ENCODE peak calls at places on chromosome 2, in ten cellular contexts. J is lower leg skin, I is GM12865, X is uterus, W is AG04450, T is lower lobe of right lung, E is HL-60, P is HCT116, A is HFF-Myc, Y is upper lobe of right lung. K is an unnamed sample.

GRCh38 chr2:240593026-240593702 is 6.6 kb downstream of the CAPN10 start:
- DNase-seq in E (no peak), P (no peak), X (no peak), T (peak), J (peak), W (no peak), Y (no peak), A (no peak), I (no peak), K (no peak)

GRCh38 chr2:102509749-102510148 is 36.7 kb downstream of the SLC9A4 start:
- DNase-seq in I (peak), T (no peak), X (no peak), P (no peak), W (no peak), A (no peak), J (no peak), E (no peak), Y (no peak), K (peak)

GRCh38 chr2:220795705-220796104 is 776.4 kb downstream of the EPHA4 start:
- DNase-seq in Y (no peak), X (no peak), T (no peak), I (no peak), W (no peak), A (no peak), J (no peak), E (no peak), P (no peak), K (no peak)

GRCh38 chr2:98839292-98839691 is 96.7 kb downstream of the CRACDL start:
- DNase-seq in P (no peak), W (no peak), I (no peak), A (no peak), T (no peak), J (no peak), E (no peak), Y (no peak), X (no peak), K (peak)

GRCh38 chr2:240512666-240513535 is 44.9 kb downstream of the ANKMY1 start:
- DNase-seq in E (no peak), W (no peak), P (no peak), I (no peak), J (peak), T (no peak), X (no peak), A (no peak), Y (peak), K (no peak)

GRCh38 chr2:72780483-72780882 is 45.4 kb downstream of the EXOC6B start:
- DNase-seq in X (no peak), P (no peak), E (no peak), W (no peak), J (no peak), I (no peak), A (peak), T (no peak), Y (no peak), K (peak)

GRCh38 chr2:71327916-71328315 is 3.7 kb upstream of the ZNF638 start:
- DNase-seq in I (no peak), T (no peak), A (no peak), W (no peak), J (no peak), E (no peak), X (no peak), P (no peak), Y (no peak), K (no peak)

GRCh38 chr2:150133623-150134022 is 353.8 kb downstream of the RND3 start:
- DNase-seq in T (no peak), P (peak), X (no peak), E (peak), A (peak), J (no peak), W (no peak), Y (no peak), I (peak), K (peak)

GRCh38 chr2:157269922-157270321 is 12.4 kb downstream of the GALNT5 start:
- DNase-seq in P (no peak), T (no peak), E (peak), J (no peak), X (no peak), W (no peak), A (no peak), I (no peak), Y (no peak), K (no peak)

GRCh38 chr2:85770369-85770768 is 16.6 kb downstream of the ATOH8 start:
- DNase-seq in P (no peak), W (no peak), E (no peak), A (no peak), I (no peak), X (no peak), Y (no peak), T (no peak), J (no peak), K (no peak)

GRCh38 chr2:240992572-240993291 is 5.7 kb upstream of the SNED1 start:
- DNase-seq in Y (no peak), W (no peak), J (peak), E (no peak), T (peak), A (no peak), I (no peak), P (no peak), X (peak), K (peak)

GRCh38 chr2:171521361-171522056 is 765 bp upstream of the CYBRD1 start:
- DNase-seq in E (no peak), T (no peak), X (no peak), W (no peak), A (no peak), J (no peak), Y (no peak), P (no peak), I (no peak), K (no peak)

GRCh38 chr2:138421315-138421970 is 80.1 kb upstream of the SPOPL start:
- DNase-seq in J (no peak), A (no peak), T (no peak), P (peak), Y (no peak), E (no peak), I (no peak), X (no peak), W (no peak), K (no peak)

GRCh38 chr2:187569571-187569970 is 15.3 kb upstream of the TFPI start:
- DNase-seq in X (no peak), J (no peak), I (no peak), A (no peak), E (no peak), W (no peak), Y (no peak), P (no peak), T (no peak), K (no peak)

GRCh38 chr2:152162141-152162540 is 13.4 kb downstream of the STAM2 start:
- DNase-seq in P (no peak), Y (no peak), J (no peak), A (no peak), W (no peak), T (no peak), I (no peak), X (no peak), E (no peak), K (no peak)

GRCh38 chr2:28662468-28663095 is 89.0 kb upstream of the PPP1CB start:
- DNase-seq in A (no peak), T (no peak), I (no peak), J (no peak), X (peak), E (no peak), W (no peak), P (no peak), Y (no peak), K (peak)

GRCh38 chr2:109701362-109701761 is 87.2 kb downstream of the SOWAHC start:
- DNase-seq in I (no peak), Y (no peak), E (no peak), W (no peak), A (no peak), X (no peak), P (no peak), J (no peak), T (no peak), K (no peak)

GRCh38 chr2:237101118-237101979 is 15.7 kb downstream of the COPS8 start:
- DNase-seq in E (no peak), J (no peak), X (no peak), W (no peak), P (no peak), I (no peak), T (no peak), Y (no peak), A (no peak), K (no peak)

GRCh38 chr2:215958231-215958630 is 55.1 kb downstream of the MREG start:
- DNase-seq in Y (no peak), X (no peak), W (no peak), J (no peak), I (no peak), A (peak), P (no peak), E (no peak), T (no peak), K (peak)

GRCh38 chr2:206642075-206643025 is at the start of gene FAM237A:
- DNase-seq in X (no peak), Y (peak), I (peak), W (peak), J (no peak), A (peak), T (peak), E (peak), P (peak), K (peak)

GRCh38 chr2:42040643-42041277 is 7.1 kb upstream of the PKDCC start:
- DNase-seq in A (no peak), P (no peak), T (no peak), Y (no peak), X (no peak), I (no peak), E (no peak), W (no peak), J (no peak), K (no peak)

GRCh38 chr2:77025714-77026113 is 496.5 kb downstream of the LRRTM4 start:
- DNase-seq in P (no peak), A (no peak), T (no peak), E (no peak), X (no peak), Y (no peak), I (no peak), W (no peak), J (no peak), K (no peak)

GRCh38 chr2:227043981-227044380 is 120.0 kb downstream of the COL4A4 start:
- DNase-seq in Y (no peak), X (no peak), A (no peak), W (no peak), E (no peak), J (no peak), P (no peak), I (no peak), T (no peak), K (no peak)

GRCh38 chr2:170291474-170291873 is 113.5 kb downstream of the MYO3B start:
- DNase-seq in X (no peak), W (no peak), E (no peak), I (no peak), T (no peak), A (no peak), Y (no peak), P (no peak), J (no peak), K (no peak)

DNA sequence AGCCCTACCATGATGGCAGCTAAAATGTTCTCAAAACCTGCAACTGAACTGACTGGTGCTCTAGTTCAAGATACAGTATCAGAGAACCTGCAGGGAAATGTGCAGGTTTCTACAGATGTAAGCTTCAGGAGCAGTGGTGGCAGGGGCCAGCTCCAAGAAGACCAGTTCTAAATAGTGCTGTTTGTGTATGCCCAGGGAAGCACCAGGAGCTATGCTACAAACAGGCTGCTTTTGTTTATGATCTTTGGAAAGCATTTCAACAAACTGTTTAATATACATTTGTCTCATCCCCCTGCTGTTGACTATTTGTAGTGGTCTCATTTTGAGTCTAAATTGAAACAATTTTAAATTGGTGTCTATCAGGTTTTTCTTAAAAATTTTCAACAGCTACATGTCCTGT is 20.7 kb downstream of the FZD5 start:
- DNase-seq in X (no peak), P (no peak), A (no peak), I (no peak), Y (no peak), J (no peak), W (no peak), E (no peak), T (no peak), K (no peak)
- TF ChIP-seq CTCF in X (no peak), P (no peak), A (no peak), I (no peak), Y (no peak), J (no peak), W (peak), E (no peak), T (no peak), K (no peak)

GRCh38 chr2:202911513-202912341 is at the start of the genes CARF and WDR12:
- DNase-seq in Y (peak), P (peak), J (peak), A (peak), W (peak), X (peak), T (peak), E (peak), I (peak), K (peak)
- H3K4me3 ChIP-seq in Y (peak), P (peak), J (peak), A (peak), W (peak), X (peak), T (peak), E (peak), I (peak), K (peak)

GRCh38 chr2:118763797-118764196 is 83.7 kb downstream of the EN1 start:
- DNase-seq in W (no peak), I (no peak), E (no peak), X (no peak), T (no peak), A (no peak), P (no peak), J (no peak), Y (no peak), K (peak)
- TF ChIP-seq CTCF in W (peak), I (no peak), E (no peak), X (no peak), T (no peak), A (no peak), P (peak), J (no peak), Y (no peak), K (peak)

DNA sequence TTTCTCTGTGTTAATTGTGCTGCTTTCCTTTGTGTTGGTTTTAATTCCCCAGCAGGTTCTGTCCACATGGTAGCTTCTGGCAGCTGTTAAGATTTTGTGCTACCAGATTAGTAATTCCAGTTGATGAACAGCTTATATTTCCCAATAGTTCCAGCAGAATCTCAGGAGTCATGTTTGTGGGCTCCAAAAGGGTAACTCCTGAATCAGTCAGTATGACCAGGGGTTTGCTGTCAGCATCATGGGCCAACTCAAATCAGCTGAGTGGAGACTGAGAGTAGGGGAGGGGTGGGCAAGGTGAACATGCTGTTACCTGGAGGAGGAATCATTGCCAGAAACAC is 120.2 kb upstream of the CXCR4 start:
- DNase-seq in W (no peak), T (no peak), Y (no peak), I (no peak), E (no peak), A (no peak), J (no peak), X (no peak), P (no peak), K (peak)
- H3K4me3 ChIP-seq in W (no peak), T (no peak), Y (no peak), I (no peak), E (no peak), A (no peak), J (no peak), X (no peak), P (no peak), K (no peak)

GRCh38 chr2:127404466-127405251 is 13.6 kb upstream of the PROC start:
- DNase-seq in I (no peak), W (no peak), T (no peak), X (no peak), P (no peak), J (no peak), A (no peak), E (no peak), Y (no peak), K (no peak)
- TF ChIP-seq CTCF in I (no peak), W (no peak), T (no peak), X (no peak), P (no peak), J (no peak), A (no peak), E (no peak), Y (no peak), K (no peak)

GRCh38 chr2:212832211-212833195 is 293.9 kb upstream of the ERBB4 start:
- DNase-seq in P (no peak), J (no peak), Y (peak), X (no peak), W (no peak), A (no peak), I (no peak), T (peak), E (no peak), K (no peak)
- H3K4me3 ChIP-seq in P (no peak), J (no peak), Y (no peak), X (no peak), W (no peak), A (no peak), I (no peak), T (no peak), E (no peak), K (no peak)

DNA sequence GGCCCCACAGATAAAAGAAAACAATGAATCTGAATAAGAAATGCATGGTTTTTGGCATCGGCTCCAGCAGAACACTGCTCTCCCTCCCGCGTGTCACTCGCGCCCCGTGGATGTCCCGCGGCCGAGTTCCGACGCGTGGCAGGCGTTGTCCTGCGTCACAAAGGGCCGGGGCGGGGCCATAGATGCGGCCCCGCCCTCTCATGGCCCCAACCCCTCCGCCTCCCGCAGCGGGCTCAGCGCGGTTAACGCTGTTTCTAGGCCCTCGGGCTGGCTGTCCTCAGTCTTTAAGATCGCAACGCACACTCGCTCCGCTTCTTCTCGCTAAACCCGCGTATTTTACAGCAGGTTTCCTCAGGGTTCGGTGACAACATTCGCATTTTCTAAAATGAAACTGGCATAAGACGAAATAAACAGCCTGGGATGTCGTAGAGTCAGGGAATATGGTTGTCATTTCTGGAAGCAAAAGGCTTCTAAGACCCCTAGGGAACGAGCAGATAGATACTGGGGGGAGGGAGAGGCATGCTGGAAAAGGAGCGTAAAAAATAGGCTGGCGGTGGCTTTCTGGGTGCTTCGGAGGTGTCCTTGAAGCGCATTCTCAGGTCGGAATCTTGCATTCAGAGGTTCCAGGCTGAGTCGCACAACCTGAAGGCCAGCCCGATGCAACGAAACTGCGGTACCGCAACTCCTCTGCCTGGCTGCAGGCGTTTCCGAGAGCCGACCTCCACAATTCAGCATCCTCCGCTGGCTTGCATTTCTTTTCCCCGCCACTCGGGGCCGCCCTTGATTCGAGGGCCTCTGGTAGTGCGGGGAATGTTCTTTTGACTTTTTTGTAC is at the start of gene FKBP7:
- DNase-seq in X (peak), T (peak), A (peak), I (peak), Y (peak), J (peak), P (peak), W (peak), E (peak), K (peak)
- TF ChIP-seq CTCF in X (peak), T (peak), A (peak), I (peak), Y (peak), J (no peak), P (peak), W (peak), E (peak), K (peak)

GRCh38 chr2:242085941-242086621 is 216.6 kb downstream of the RTP5 start:
- DNase-seq in P (no peak), T (peak), A (no peak), E (peak), W (no peak), X (no peak), Y (peak), I (peak), J (no peak), K (peak)
- H3K4me3 ChIP-seq in P (no peak), T (peak), A (no peak), E (no peak), W (no peak), X (no peak), Y (no peak), I (peak), J (no peak), K (no peak)

DNA sequence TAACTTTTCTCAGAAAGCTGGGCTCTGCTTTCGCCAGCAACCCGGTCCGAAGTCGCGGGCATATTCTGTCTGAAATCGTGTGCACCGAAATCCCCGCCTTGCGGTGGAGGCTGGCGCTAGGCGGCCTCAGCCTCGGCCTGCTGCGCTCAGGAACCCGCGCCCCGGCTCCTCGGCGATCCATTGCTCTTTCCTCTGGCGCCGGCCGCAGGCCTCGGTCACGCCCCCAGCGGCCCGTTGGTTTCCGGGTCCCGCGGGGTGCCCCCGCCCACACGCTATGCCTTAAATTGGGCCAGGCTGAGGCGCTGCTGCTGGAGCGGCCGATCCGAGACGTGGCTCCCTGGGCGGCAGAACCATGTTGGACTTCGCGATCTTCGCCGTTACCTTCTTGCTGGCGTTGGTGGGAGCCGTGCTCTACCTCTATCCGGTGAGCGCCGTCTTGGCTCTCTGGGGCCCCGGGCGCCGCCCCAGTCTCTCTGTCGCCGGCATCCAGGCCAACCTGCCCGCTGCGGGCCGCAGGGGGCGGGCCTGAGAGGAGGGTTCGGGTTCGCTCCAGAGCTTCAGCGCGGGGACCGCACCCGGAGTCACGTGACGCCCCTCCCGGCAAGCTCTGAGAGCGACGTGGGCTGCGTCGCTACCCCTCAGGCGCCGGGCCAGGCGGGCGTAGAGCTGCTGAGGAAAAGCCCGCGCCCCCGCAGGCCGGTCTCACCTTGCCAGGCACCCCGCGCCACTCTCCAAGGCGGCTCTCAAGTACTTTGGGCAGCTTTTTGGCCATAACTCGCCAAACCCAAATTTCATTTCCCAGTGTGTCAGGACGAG is at the start of gene CYP20A1:
- DNase-seq in T (peak), P (peak), J (peak), E (peak), Y (peak), I (peak), W (peak), X (peak), A (peak), K (peak)
- TF ChIP-seq CTCF in T (peak), P (peak), J (no peak), E (no peak), Y (peak), I (peak), W (peak), X (peak), A (peak), K (peak)

K was measured in foreskin fibroblast.